ENCODE peak calls at places on chromosomes 3 and 15, in ten cellular contexts. O is endothelial cell, F is nephron progenitor cell, V is ovary, L is thyroid gland, K is coronary artery, G is fibroblast of pulmonary artery, E is A549, X is fibroblast of mammary gland, M is heart left ventricle. C is an unnamed sample.

GRCh38 chr15:63338170-63338569 is 43.5 kb downstream of the CA12 start:
- DNase-seq in M (no peak), L (no peak), E (no peak), X (peak), G (peak), K (no peak), O (no peak), V (no peak), F (no peak), C (peak)

GRCh38 chr3:16071246-16071645 is 103.2 kb upstream of the GALNT15 start:
- DNase-seq in M (no peak), O (no peak), G (no peak), K (no peak), F (no peak), V (no peak), E (no peak), L (no peak), X (no peak), C (peak)

GRCh38 chr15:95932676-95933075 is 397.8 kb upstream of the NR2F2 start:
- DNase-seq in X (peak), M (no peak), F (no peak), E (no peak), K (no peak), O (no peak), L (no peak), V (no peak), G (peak), C (peak)

GRCh38 chr3:13718000-13718399 is 161.9 kb downstream of the WNT7A start:
- DNase-seq in K (peak), O (no peak), M (no peak), L (no peak), E (no peak), X (no peak), F (no peak), G (no peak), V (no peak), C (no peak)

GRCh38 chr3:47428585-47429145 is 47.1 kb downstream of the SCAP start:
- DNase-seq in E (no peak), F (no peak), V (peak), L (no peak), G (peak), K (no peak), M (no peak), X (no peak), O (no peak), C (no peak)

GRCh38 chr15:48759921-48760320 is 50.9 kb downstream of the CEP152 start:
- DNase-seq in F (no peak), E (no peak), L (peak), G (no peak), M (no peak), O (no peak), K (no peak), V (no peak), X (no peak), C (no peak)

GRCh38 chr3:46112984-46113383 is 85.7 kb upstream of the XCR1 start:
- DNase-seq in V (no peak), L (no peak), O (no peak), G (no peak), X (peak), F (no peak), E (no peak), M (no peak), K (no peak), C (no peak)

GRCh38 chr3:142947352-142947751 is 16.1 kb downstream of the PAQR9 start:
- DNase-seq in F (no peak), O (no peak), K (no peak), V (no peak), L (no peak), G (no peak), E (no peak), X (no peak), M (peak), C (no peak)

GRCh38 chr3:98917608-98918007 is 16.1 kb upstream of the DCBLD2 start:
- DNase-seq in X (no peak), G (peak), F (no peak), L (no peak), V (no peak), M (no peak), E (no peak), K (no peak), O (no peak), C (no peak)

GRCh38 chr15:91561371-91562100 is 292.0 kb upstream of the SLCO3A1 start:
- DNase-seq in G (peak), F (no peak), E (peak), O (no peak), M (no peak), X (peak), L (no peak), V (no peak), K (no peak), C (peak)

GRCh38 chr15:39713846-39714245 is 68.8 kb downstream of the FSIP1 start:
- DNase-seq in K (no peak), O (no peak), G (no peak), V (no peak), F (no peak), E (no peak), X (peak), M (no peak), L (no peak), C (no peak)

GRCh38 chr3:196498297-196498696 is 5.3 kb downstream of the RNF168 start:
- DNase-seq in V (no peak), E (no peak), M (no peak), F (no peak), O (no peak), X (no peak), K (no peak), G (no peak), L (no peak), C (no peak)

GRCh38 chr3:5731100-5731499 is 543.6 kb downstream of the EDEM1 start:
- DNase-seq in O (no peak), M (no peak), L (no peak), K (no peak), X (no peak), F (no peak), E (peak), V (no peak), G (no peak), C (no peak)

GRCh38 chr3:154168998-154169880 is 48.0 kb downstream of the ARHGEF26 start:
- DNase-seq in V (no peak), F (no peak), X (no peak), K (no peak), G (no peak), E (no peak), L (no peak), O (no peak), M (no peak), C (no peak)

GRCh38 chr3:186598108-186598784 is 14.6 kb upstream of the AHSG start:
- DNase-seq in G (peak), X (peak), K (no peak), M (peak), L (peak), E (no peak), O (no peak), V (no peak), F (no peak), C (no peak)

GRCh38 chr3:39869890-39870289 is 60.5 kb downstream of the MYRIP start:
- DNase-seq in E (no peak), K (no peak), L (no peak), V (no peak), O (no peak), M (no peak), F (no peak), X (no peak), G (no peak), C (no peak)

GRCh38 chr3:110533089-110533488 is 538.5 kb upstream of the NECTIN3 start:
- DNase-seq in O (no peak), G (no peak), V (no peak), M (no peak), K (no peak), F (no peak), X (peak), L (peak), E (no peak), C (no peak)

GRCh38 chr15:35505152-35505551 is 40.8 kb downstream of the DPH6 start:
- DNase-seq in O (no peak), G (no peak), E (no peak), L (no peak), X (no peak), F (no peak), V (no peak), K (no peak), M (no peak), C (no peak)

GRCh38 chr3:47705391-47705790 is 76.3 kb downstream of the SMARCC1 start:
- DNase-seq in G (peak), F (no peak), V (no peak), L (no peak), O (no peak), K (no peak), E (no peak), M (no peak), X (peak), C (no peak)

GRCh38 chr3:156762631-156763185 is 63.4 kb upstream of the LEKR1 start:
- DNase-seq in O (no peak), X (peak), L (peak), F (no peak), M (no peak), G (peak), V (no peak), K (no peak), E (no peak), C (no peak)

GRCh38 chr3:78281381-78281780 is 1241.5 kb downstream of the ROBO2 start:
- DNase-seq in X (no peak), F (peak), K (no peak), M (peak), V (no peak), O (no peak), L (no peak), G (no peak), E (no peak), C (no peak)

GRCh38 chr15:74203914-74204431 is 1.4 kb upstream of the STRA6 start:
- DNase-seq in O (no peak), X (peak), G (peak), M (no peak), V (peak), E (no peak), F (peak), K (peak), L (no peak), C (no peak)

GRCh38 chr3:8932507-8932906 is 30.8 kb downstream of the RAD18 start:
- DNase-seq in K (no peak), E (no peak), V (no peak), F (no peak), L (no peak), O (no peak), X (no peak), M (no peak), G (no peak), C (no peak)

GRCh38 chr3:117548600-117548999 is 839.0 kb downstream of the TUSC7 start:
- DNase-seq in F (no peak), G (no peak), O (no peak), L (no peak), V (no peak), M (no peak), K (no peak), E (no peak), X (peak), C (no peak)

GRCh38 chr3:30496496-30496966 is 109.9 kb upstream of the TGFBR2 start:
- DNase-seq in M (no peak), E (no peak), X (peak), L (no peak), F (no peak), K (peak), O (no peak), V (no peak), G (peak), C (peak)

GRCh38 chr15:37031198-37031597 is 69.2 kb downstream of the MEIS2 start:
- DNase-seq in O (no peak), L (no peak), V (no peak), X (peak), E (no peak), M (no peak), G (peak), F (no peak), K (no peak), C (no peak)

GRCh38 chr3:138688871-138689299 is 80.3 kb downstream of the FAIM start:
- DNase-seq in F (no peak), G (no peak), E (peak), V (no peak), K (no peak), O (no peak), X (no peak), L (no peak), M (no peak), C (no peak)

GRCh38 chr3:49175530-49175929 is 4.1 kb downstream of the KLHDC8B start:
- DNase-seq in G (no peak), M (no peak), V (no peak), O (no peak), K (no peak), L (no peak), X (no peak), E (no peak), F (no peak), C (no peak)

GRCh38 chr3:154954750-154955149 is 125.4 kb upstream of the MME start:
- DNase-seq in F (no peak), M (no peak), E (peak), O (no peak), G (peak), L (no peak), K (no peak), V (no peak), X (peak), C (peak)

GRCh38 chr3:110758208-110758607 is 313.4 kb upstream of the NECTIN3 start:
- DNase-seq in F (no peak), X (no peak), G (no peak), M (no peak), K (no peak), L (no peak), V (no peak), E (no peak), O (no peak), C (no peak)

GRCh38 chr15:85280203-85280602 is 100.2 kb upstream of the AKAP13 start:
- DNase-seq in O (no peak), V (no peak), G (no peak), E (no peak), F (no peak), X (no peak), K (no peak), M (no peak), L (no peak), C (no peak)

DNA sequence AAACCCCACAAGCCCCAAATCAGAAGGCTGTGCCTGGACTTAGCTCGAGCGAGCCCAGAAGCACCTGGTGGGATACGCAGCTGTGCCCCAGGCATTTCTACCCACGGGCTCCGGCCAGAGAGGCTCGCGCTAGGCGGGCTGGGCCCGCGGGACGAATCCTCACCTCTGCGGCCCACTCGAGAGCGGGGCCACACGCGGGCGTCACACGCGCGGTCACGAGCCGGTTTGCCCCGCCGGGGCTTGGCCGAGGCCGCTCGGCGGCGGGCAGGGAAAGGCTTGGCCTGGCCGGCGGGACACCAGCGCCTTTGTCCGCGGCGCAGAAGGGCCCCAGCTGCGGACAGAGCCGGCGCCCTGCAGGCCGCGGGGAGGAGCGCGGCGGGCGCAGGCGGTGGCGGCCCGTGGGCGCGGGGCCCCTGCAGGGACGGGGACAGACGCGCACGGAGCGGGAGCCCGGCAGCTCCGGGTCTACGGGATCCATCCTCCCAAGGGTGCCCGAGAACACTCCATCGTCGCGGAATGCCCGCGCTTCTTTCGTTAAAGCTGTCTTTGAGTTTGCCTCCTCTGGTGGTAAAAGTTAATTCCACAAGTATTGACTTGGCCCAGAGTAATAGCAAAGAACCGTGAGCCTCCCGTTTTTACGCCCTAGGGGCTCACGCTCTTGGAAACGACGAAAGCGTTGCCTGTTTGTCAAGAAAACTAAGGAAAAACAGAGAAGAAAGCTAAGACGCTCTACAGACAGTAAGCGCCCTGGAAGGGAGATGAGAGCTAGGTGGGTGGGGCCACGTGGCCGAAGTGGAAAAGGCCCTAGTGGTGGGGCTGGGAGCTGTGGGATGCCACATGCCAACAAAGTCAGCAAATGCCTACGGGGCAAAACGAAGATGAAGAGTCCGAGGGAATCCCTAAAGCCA is 26.4 kb downstream of the TYRO3 start:
- DNase-seq in G (peak), V (peak), L (peak), F (peak), M (peak), O (peak), K (no peak), X (peak), E (peak), C (no peak)
- TF ChIP-seq CTCF in G (peak), V (peak), L (peak), F (peak), M (peak), O (no peak), K (peak), X (no peak), E (peak), C (peak)

DNA sequence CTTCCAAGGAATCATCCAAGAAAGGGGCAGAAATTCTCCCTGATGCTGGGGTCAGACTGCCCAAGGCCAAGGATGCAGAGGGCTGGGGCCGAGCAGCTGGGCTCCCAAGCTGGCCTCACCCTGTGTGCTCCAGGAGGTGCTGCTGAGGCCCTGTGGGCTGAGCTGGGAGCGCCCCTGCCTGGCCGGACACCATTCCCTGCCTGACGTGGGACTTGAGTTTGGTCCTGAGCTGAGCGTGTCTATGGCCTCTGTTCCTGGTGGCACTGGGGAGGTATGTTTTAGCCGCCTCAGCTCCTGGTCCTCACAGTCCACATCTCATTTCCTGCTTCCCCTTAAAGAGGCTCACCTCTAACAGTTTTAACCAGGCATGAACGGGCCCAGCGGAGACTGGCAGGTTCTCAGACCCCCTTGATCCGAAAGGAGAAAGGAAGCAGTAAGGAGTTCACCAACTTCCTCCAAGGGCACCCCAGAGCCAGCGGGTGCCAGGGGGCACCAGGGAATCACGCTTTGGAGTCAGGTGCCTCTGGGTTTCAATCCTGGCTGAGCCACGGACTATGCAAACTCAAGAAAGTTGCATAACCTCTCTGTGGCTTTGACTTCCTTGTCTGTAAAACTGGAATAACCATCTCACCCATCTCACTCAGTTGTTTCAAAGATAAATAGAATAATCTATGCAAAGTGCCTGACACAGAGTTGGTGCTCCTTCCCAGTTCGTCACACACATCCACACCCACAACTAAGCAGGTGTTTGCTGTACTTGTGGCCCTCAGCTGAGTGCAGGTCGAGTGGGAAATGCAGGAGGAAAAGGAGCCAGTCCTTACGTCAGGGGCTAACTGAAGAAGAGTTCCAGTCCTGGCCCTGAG is 48.6 kb downstream of the SLC12A8 start:
- DNase-seq in E (peak), F (no peak), M (no peak), O (no peak), K (no peak), L (peak), V (no peak), X (peak), G (no peak), C (no peak)
- TF ChIP-seq CTCF in E (peak), F (no peak), M (peak), O (no peak), K (no peak), L (no peak), V (no peak), X (peak), G (peak), C (peak)

DNA sequence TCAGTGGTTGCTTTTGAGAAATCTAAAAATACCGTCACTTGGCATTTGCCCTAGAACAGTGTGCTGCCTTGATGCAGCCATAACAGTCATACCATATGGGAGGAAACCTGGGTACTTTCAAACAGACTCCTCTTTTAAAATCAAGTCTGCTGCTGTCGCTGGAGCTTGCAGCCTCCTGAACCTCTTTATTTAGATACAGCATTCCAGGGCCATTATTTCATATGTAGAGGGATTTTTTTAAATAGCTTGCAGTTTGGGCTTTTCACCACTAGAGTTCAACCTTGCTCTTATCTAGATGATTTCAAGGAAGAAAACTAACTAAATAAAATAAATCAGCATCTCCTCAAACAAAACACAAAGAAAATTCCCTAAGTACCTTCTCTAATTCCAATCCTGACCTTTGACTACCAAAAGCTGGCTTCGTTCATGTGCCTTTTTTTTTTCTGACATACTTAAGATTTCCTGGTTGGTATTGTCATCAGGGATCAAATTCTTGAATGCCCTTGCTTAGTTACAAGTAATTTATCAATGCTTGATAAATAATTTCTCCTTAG is 111.6 kb downstream of the KBTBD8 start:
- DNase-seq in M (no peak), O (peak), X (peak), F (no peak), E (peak), K (no peak), L (no peak), V (no peak), G (peak), C (peak)
- TF ChIP-seq CTCF in M (peak), O (peak), X (peak), F (peak), E (peak), K (no peak), L (no peak), V (no peak), G (peak), C (peak)

GRCh38 chr3:125059488-125060245 is 3.9 kb upstream of the HEG1 start:
- DNase-seq in F (no peak), O (no peak), K (no peak), L (no peak), V (no peak), X (peak), E (no peak), G (no peak), M (no peak), C (no peak)
- TF ChIP-seq CTCF in F (no peak), O (no peak), K (no peak), L (no peak), V (no peak), X (peak), E (no peak), G (no peak), M (no peak), C (no peak)

GRCh38 chr3:54020436-54020835 is 101.9 kb upstream of the CACNA2D3 start:
- DNase-seq in F (no peak), M (no peak), V (no peak), L (no peak), G (no peak), E (no peak), O (no peak), X (no peak), K (no peak), C (no peak)
- TF ChIP-seq CTCF in F (no peak), M (no peak), V (no peak), L (no peak), G (no peak), E (no peak), O (no peak), X (no peak), K (no peak), C (no peak)